ENCODE peak calls at places on chromosomes 6 and 20, in five cellular contexts. One of them, this sample, is unnamed.

GRCh38 chr6:130426078-130426726 is 60.4 kb downstream of the TMEM200A start:
- DNase-seq in endodermal cell: no peak
- DNase-seq in esophagus squamous epithelium: no peak
- DNase-seq in AG04450: no peak
- DNase-seq in GM23248: peak
- DNase-seq in this sample: no peak

GRCh38 chr6:10745116-10745515 is 2.5 kb upstream of the TMEM14B start:
- DNase-seq in endodermal cell: no peak
- DNase-seq in esophagus squamous epithelium: no peak
- DNase-seq in AG04450: no peak
- DNase-seq in GM23248: no peak
- DNase-seq in this sample: no peak

GRCh38 chr6:84976516-84977420 is 212.4 kb upstream of the TBX18 start:
- DNase-seq in endodermal cell: no peak
- DNase-seq in esophagus squamous epithelium: no peak
- DNase-seq in AG04450: no peak
- DNase-seq in GM23248: no peak
- DNase-seq in this sample: no peak

GRCh38 chr6:4944325-4944724 is 59.5 kb downstream of the RPP40 start:
- DNase-seq in endodermal cell: no peak
- DNase-seq in esophagus squamous epithelium: no peak
- DNase-seq in AG04450: no peak
- DNase-seq in GM23248: no peak
- DNase-seq in this sample: no peak

GRCh38 chr6:150072201-150072600 is 3.3 kb upstream of the ULBP3 start:
- DNase-seq in endodermal cell: peak
- DNase-seq in esophagus squamous epithelium: no peak
- DNase-seq in AG04450: no peak
- DNase-seq in GM23248: peak
- DNase-seq in this sample: peak

GRCh38 chr6:141809901-141810300 is 322.8 kb upstream of the GJE1 start:
- DNase-seq in endodermal cell: no peak
- DNase-seq in esophagus squamous epithelium: no peak
- DNase-seq in AG04450: no peak
- DNase-seq in GM23248: peak
- DNase-seq in this sample: no peak

GRCh38 chr6:37517411-37517812 is 17.7 kb upstream of the CCDC167 start:
- DNase-seq in endodermal cell: no peak
- DNase-seq in esophagus squamous epithelium: no peak
- DNase-seq in AG04450: no peak
- DNase-seq in GM23248: peak
- DNase-seq in this sample: no peak

GRCh38 chr20:24691901-24692351 is 222.5 kb downstream of the SYNDIG1 start:
- DNase-seq in endodermal cell: peak
- DNase-seq in esophagus squamous epithelium: no peak
- DNase-seq in AG04450: no peak
- DNase-seq in GM23248: no peak
- DNase-seq in this sample: no peak

GRCh38 chr6:142728910-142729481 is 216.0 kb downstream of the HIVEP2 start:
- DNase-seq in endodermal cell: no peak
- DNase-seq in esophagus squamous epithelium: no peak
- DNase-seq in AG04450: no peak
- DNase-seq in GM23248: peak
- DNase-seq in this sample: no peak

GRCh38 chr6:40802481-40802880 is 215.3 kb upstream of the LRFN2 start:
- DNase-seq in endodermal cell: no peak
- DNase-seq in esophagus squamous epithelium: no peak
- DNase-seq in AG04450: no peak
- DNase-seq in GM23248: no peak
- DNase-seq in this sample: no peak

GRCh38 chr20:47927944-47928343 is 142.7 kb upstream of the SULF2 start:
- DNase-seq in endodermal cell: no peak
- DNase-seq in esophagus squamous epithelium: no peak
- DNase-seq in AG04450: no peak
- DNase-seq in GM23248: no peak
- DNase-seq in this sample: peak

GRCh38 chr20:1373036-1373435 is 19.8 kb downstream of the FKBP1A start:
- DNase-seq in endodermal cell: no peak
- DNase-seq in esophagus squamous epithelium: no peak
- DNase-seq in AG04450: no peak
- DNase-seq in GM23248: no peak
- DNase-seq in this sample: no peak

GRCh38 chr20:1375515-1375914 is 17.3 kb downstream of the FKBP1A start:
- DNase-seq in endodermal cell: no peak
- DNase-seq in esophagus squamous epithelium: no peak
- DNase-seq in AG04450: peak
- DNase-seq in GM23248: peak
- DNase-seq in this sample: no peak

GRCh38 chr20:1376007-1376406 is 16.8 kb downstream of the FKBP1A start:
- DNase-seq in endodermal cell: peak
- DNase-seq in esophagus squamous epithelium: no peak
- DNase-seq in AG04450: no peak
- DNase-seq in GM23248: no peak
- DNase-seq in this sample: no peak

GRCh38 chr20:1373614-1374013 is 19.2 kb downstream of the FKBP1A start:
- DNase-seq in endodermal cell: no peak
- DNase-seq in esophagus squamous epithelium: no peak
- DNase-seq in AG04450: no peak
- DNase-seq in GM23248: no peak
- DNase-seq in this sample: no peak

GRCh38 chr20:1374246-1374645 is 18.6 kb downstream of the FKBP1A start:
- DNase-seq in endodermal cell: no peak
- DNase-seq in esophagus squamous epithelium: no peak
- DNase-seq in AG04450: no peak
- DNase-seq in GM23248: no peak
- DNase-seq in this sample: no peak
- H3K27ac ChIP-seq in endodermal cell: no peak
- H3K27ac ChIP-seq in esophagus squamous epithelium: no peak
- H3K27ac ChIP-seq in AG04450: no peak
- H3K27ac ChIP-seq in GM23248: no peak
- H3K27ac ChIP-seq in this sample: no peak

GRCh38 chr6:36296240-36296639 is 26.4 kb downstream of the PNPLA1 start:
- DNase-seq in endodermal cell: no peak
- DNase-seq in esophagus squamous epithelium: no peak
- DNase-seq in AG04450: no peak
- DNase-seq in GM23248: peak
- DNase-seq in this sample: no peak

GRCh38 chr6:36298037-36298436 is 28.2 kb downstream of the PNPLA1 start:
- DNase-seq in endodermal cell: no peak
- DNase-seq in esophagus squamous epithelium: no peak
- DNase-seq in AG04450: no peak
- DNase-seq in GM23248: no peak
- DNase-seq in this sample: no peak

GRCh38 chr6:36301085-36301658 is 31.3 kb downstream of the PNPLA1 start:
- DNase-seq in endodermal cell: no peak
- DNase-seq in esophagus squamous epithelium: no peak
- DNase-seq in AG04450: no peak
- DNase-seq in GM23248: peak
- DNase-seq in this sample: no peak

GRCh38 chr6:36301781-36302180 is 31.9 kb downstream of the PNPLA1 start:
- DNase-seq in endodermal cell: peak
- DNase-seq in esophagus squamous epithelium: no peak
- DNase-seq in AG04450: no peak
- DNase-seq in GM23248: peak
- DNase-seq in this sample: no peak

GRCh38 chr6:36297511-36297910 is 27.7 kb downstream of the PNPLA1 start:
- DNase-seq in endodermal cell: peak
- DNase-seq in esophagus squamous epithelium: no peak
- DNase-seq in AG04450: no peak
- DNase-seq in GM23248: no peak
- DNase-seq in this sample: no peak
- H3K27ac ChIP-seq in endodermal cell: no peak
- H3K27ac ChIP-seq in esophagus squamous epithelium: no peak
- H3K27ac ChIP-seq in AG04450: no peak
- H3K27ac ChIP-seq in GM23248: no peak
- H3K27ac ChIP-seq in this sample: no peak

GRCh38 chr6:135146160-135146920 is 34.8 kb upstream of the MYB start:
- DNase-seq in endodermal cell: no peak
- DNase-seq in esophagus squamous epithelium: no peak
- DNase-seq in AG04450: no peak
- DNase-seq in GM23248: peak
- DNase-seq in this sample: peak

GRCh38 chr6:135141182-135141581 is 39.9 kb upstream of the MYB start:
- DNase-seq in endodermal cell: no peak
- DNase-seq in esophagus squamous epithelium: no peak
- DNase-seq in AG04450: no peak
- DNase-seq in GM23248: no peak
- DNase-seq in this sample: no peak

GRCh38 chr6:135145509-135145865 is 35.6 kb upstream of the MYB start:
- DNase-seq in endodermal cell: no peak
- DNase-seq in esophagus squamous epithelium: no peak
- DNase-seq in AG04450: no peak
- DNase-seq in GM23248: peak
- DNase-seq in this sample: no peak

GRCh38 chr6:135144678-135145508 is 36.2 kb upstream of the MYB start:
- DNase-seq in endodermal cell: no peak
- DNase-seq in esophagus squamous epithelium: no peak
- DNase-seq in AG04450: no peak
- DNase-seq in GM23248: peak
- DNase-seq in this sample: no peak

DNA sequence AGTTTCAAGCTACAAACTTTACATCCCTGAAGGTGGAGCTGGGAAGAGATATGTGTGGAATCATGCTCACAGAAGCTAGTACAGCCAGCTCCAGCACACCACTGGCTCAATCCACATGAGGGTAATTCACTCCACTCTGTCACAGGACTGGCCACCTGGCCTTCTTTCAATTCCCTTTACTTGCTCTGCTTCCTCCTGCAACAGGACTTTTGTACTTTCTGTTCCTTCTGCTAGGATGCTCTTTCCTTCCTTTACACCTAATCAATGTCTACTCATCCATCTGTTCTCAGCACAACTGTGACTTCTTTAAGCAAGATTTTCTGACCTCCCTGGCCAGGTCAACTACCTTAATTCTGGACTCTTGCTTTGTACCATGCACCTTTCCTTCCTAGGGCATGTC is 39.4 kb upstream of the MYB start:
- DNase-seq in endodermal cell: no peak
- DNase-seq in esophagus squamous epithelium: no peak
- DNase-seq in AG04450: no peak
- DNase-seq in GM23248: no peak
- DNase-seq in this sample: no peak
- H3K27ac ChIP-seq in endodermal cell: no peak
- H3K27ac ChIP-seq in esophagus squamous epithelium: no peak
- H3K27ac ChIP-seq in AG04450: no peak
- H3K27ac ChIP-seq in GM23248: no peak
- H3K27ac ChIP-seq in this sample: no peak

GRCh38 chr6:443621-444175 is 52.1 kb downstream of the IRF4 start:
- DNase-seq in endodermal cell: no peak
- DNase-seq in esophagus squamous epithelium: no peak
- DNase-seq in AG04450: no peak
- DNase-seq in GM23248: no peak
- DNase-seq in this sample: no peak
- H3K27ac ChIP-seq in endodermal cell: no peak
- H3K27ac ChIP-seq in esophagus squamous epithelium: no peak
- H3K27ac ChIP-seq in AG04450: no peak
- H3K27ac ChIP-seq in GM23248: no peak
- H3K27ac ChIP-seq in this sample: no peak

GRCh38 chr6:118665011-118665410 is 13.6 kb upstream of the CEP85L start:
- DNase-seq in endodermal cell: no peak
- DNase-seq in esophagus squamous epithelium: no peak
- DNase-seq in AG04450: no peak
- DNase-seq in GM23248: no peak
- DNase-seq in this sample: no peak
- H3K27ac ChIP-seq in endodermal cell: no peak
- H3K27ac ChIP-seq in esophagus squamous epithelium: no peak
- H3K27ac ChIP-seq in AG04450: no peak
- H3K27ac ChIP-seq in GM23248: no peak
- H3K27ac ChIP-seq in this sample: no peak

DNA sequence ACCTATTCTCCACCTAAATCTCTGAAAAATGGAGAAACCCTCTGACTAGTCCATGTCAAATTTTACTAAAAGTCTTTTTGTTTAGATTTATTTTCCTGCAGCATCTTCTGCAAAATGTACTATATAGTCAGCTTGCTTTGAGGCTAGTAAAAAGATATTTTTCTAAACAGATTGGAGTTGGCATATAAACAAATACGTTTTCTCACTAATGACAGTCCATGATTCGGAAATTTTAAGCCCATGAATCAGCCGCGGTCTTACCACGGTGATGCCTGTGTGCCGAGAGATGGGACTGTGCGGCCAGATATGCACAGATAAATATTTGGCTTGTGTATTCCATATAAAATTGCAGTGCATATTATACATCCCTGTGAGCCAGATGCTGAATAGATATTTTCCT is 3.2 kb downstream of the FOXC1 start:
- DNase-seq in endodermal cell: peak
- DNase-seq in esophagus squamous epithelium: no peak
- DNase-seq in AG04450: no peak
- DNase-seq in GM23248: peak
- DNase-seq in this sample: no peak
- H3K27ac ChIP-seq in endodermal cell: no peak
- H3K27ac ChIP-seq in esophagus squamous epithelium: peak
- H3K27ac ChIP-seq in AG04450: no peak
- H3K27ac ChIP-seq in GM23248: peak
- H3K27ac ChIP-seq in this sample: peak

DNA sequence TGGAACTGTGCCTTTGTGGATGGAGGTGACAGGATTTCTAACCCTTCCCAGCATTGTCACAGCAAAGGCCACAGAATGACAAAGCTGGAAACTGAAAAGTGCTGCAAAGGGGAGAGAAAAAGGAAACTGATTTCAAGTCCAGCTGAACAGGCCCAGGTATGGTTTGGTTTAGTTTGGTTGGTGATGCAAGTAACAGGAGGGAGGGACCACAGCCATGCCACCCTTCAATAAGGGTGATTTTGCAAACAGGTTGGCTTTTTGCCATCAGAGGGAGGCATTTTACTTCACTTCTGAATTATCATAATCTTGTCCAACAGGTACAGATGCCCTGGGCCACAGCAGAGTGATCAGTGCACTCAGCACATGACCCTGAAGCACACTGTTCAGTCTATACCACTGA is 6.6 kb downstream of the FITM2 start:
- DNase-seq in endodermal cell: no peak
- DNase-seq in esophagus squamous epithelium: no peak
- DNase-seq in AG04450: no peak
- DNase-seq in GM23248: no peak
- DNase-seq in this sample: no peak
- H3K27ac ChIP-seq in endodermal cell: no peak
- H3K27ac ChIP-seq in esophagus squamous epithelium: no peak
- H3K27ac ChIP-seq in AG04450: no peak
- H3K27ac ChIP-seq in GM23248: no peak
- H3K27ac ChIP-seq in this sample: no peak

DNA sequence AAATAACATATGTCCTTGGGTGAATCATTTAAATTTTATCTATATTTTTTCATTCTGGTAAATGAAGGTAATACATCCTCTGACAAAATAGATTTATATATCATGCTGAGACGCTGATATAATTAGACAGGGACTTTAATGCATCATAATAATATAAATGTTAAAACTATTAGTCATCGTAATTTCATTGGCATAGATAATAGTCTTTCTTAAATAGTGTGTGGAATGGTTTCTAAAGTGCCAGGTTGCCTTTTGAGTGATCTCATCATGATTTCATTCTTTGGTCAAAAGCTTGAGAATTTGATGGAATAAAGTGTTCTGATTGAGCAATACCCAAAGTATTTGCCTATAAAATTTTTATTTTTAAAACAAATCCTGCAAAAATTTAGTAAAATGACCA is 43.2 kb upstream of the BMP5 start:
- DNase-seq in endodermal cell: no peak
- DNase-seq in esophagus squamous epithelium: no peak
- DNase-seq in AG04450: no peak
- DNase-seq in GM23248: peak
- DNase-seq in this sample: no peak
- H3K27ac ChIP-seq in endodermal cell: no peak
- H3K27ac ChIP-seq in esophagus squamous epithelium: no peak
- H3K27ac ChIP-seq in AG04450: no peak
- H3K27ac ChIP-seq in GM23248: no peak
- H3K27ac ChIP-seq in this sample: no peak